ENCODE peak calls at places on chromosomes 3 and 15, in five cellular contexts. J is cardiac muscle cell, I is progenitor cell of endocrine pancreas, D is NB4, Y is B cell. Q is an unnamed sample.

GRCh38 chr3:191809326-191809949 is 348.5 kb downstream of the PYDC2 start:
- DNase-seq in J (no peak), I (no peak), D (no peak), Y (no peak), Q (peak; percentile 20)

GRCh38 chr3:136751259-136752045 is 726 bp downstream of the STAG1 start:
- DNase-seq in J (peak; percentile 88), I (peak; percentile 53), D (peak; percentile 91), Y (peak; percentile 67), Q (peak; percentile 87)

GRCh38 chr15:74489518-74490338 is 28.8 kb upstream of the UBL7 start:
- DNase-seq in J (peak; percentile 66), I (peak; percentile 54), D (peak; percentile 74), Y (peak; percentile 75), Q (peak; percentile 53)

GRCh38 chr3:86774082-86774691 is 216.8 kb downstream of the VGLL3 start:
- DNase-seq in J (peak; percentile 52), I (no peak), D (peak; percentile 40), Y (no peak), Q (peak; percentile 45)

GRCh38 chr3:121660356-121661171 is at the start of gene HCLS1:
- DNase-seq in J (no peak), I (no peak), D (peak; percentile 89), Y (peak; percentile 86), Q (no peak)

GRCh38 chr15:71753346-71753745 is 57.0 kb upstream of the NR2E3 start:
- DNase-seq in J (no peak), I (no peak), D (no peak), Y (no peak), Q (no peak)

GRCh38 chr3:69324362-69325025 is 61.4 kb downstream of the FRMD4B start:
- DNase-seq in J (peak; percentile 30), I (no peak), D (peak; percentile 67), Y (no peak), Q (peak; percentile 51)

GRCh38 chr15:31435256-31435781 is 108.7 kb downstream of the KLF13 start:
- DNase-seq in J (peak; percentile 91), I (peak; percentile 43), D (peak; percentile 96), Y (peak; percentile 86), Q (peak; percentile 89)

GRCh38 chr3:37876279-37876678 is 14.6 kb downstream of the CTDSPL start:
- DNase-seq in J (no peak), I (no peak), D (no peak), Y (no peak), Q (no peak)

GRCh38 chr3:135538123-135538522 is 427.4 kb upstream of the PPP2R3A start:
- DNase-seq in J (no peak), I (no peak), D (no peak), Y (no peak), Q (no peak)
- TF ChIP-seq CTCF in J (no peak), I (no peak), D (no peak), Y (no peak), Q (no peak)

DNA sequence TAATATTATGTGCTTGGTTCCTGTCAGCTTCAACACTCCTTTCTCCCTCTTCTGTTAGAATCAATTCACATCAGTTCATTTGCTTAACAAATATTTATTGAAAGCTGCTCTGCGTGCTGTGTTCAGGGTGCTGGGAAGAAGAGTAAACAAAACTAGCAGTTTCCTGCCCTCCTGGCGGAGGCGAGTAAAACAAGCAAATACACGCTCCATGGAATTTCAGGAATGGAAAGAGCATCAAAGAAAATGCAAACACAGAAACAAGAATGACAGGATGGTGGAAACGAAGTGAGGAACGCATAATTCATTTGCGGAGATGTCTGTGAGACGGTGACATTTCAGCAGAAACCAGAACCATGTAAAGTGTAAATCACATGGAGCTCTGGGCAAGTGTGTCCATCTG is 49.4 kb upstream of the SPTSSB start:
- DNase-seq in J (no peak), I (no peak), D (no peak), Y (no peak), Q (peak; percentile 60)
- TF ChIP-seq CTCF in J (no peak), I (peak; percentile 49), D (no peak), Y (no peak), Q (peak; percentile 8)

GRCh38 chr15:68510558-68510957 is 68.2 kb upstream of the CORO2B start:
- DNase-seq in J (no peak), I (no peak), D (peak; percentile 8), Y (no peak), Q (no peak)

GRCh38 chr15:68507447-68507846 is 71.3 kb upstream of the CORO2B start:
- DNase-seq in J (no peak), I (no peak), D (no peak), Y (no peak), Q (no peak)

GRCh38 chr15:68506071-68506470 is 72.7 kb upstream of the CORO2B start:
- DNase-seq in J (no peak), I (no peak), D (no peak), Y (no peak), Q (no peak)

GRCh38 chr15:68511073-68511991 is 67.5 kb upstream of the CORO2B start:
- DNase-seq in J (no peak), I (no peak), D (no peak), Y (no peak), Q (no peak)

DNA sequence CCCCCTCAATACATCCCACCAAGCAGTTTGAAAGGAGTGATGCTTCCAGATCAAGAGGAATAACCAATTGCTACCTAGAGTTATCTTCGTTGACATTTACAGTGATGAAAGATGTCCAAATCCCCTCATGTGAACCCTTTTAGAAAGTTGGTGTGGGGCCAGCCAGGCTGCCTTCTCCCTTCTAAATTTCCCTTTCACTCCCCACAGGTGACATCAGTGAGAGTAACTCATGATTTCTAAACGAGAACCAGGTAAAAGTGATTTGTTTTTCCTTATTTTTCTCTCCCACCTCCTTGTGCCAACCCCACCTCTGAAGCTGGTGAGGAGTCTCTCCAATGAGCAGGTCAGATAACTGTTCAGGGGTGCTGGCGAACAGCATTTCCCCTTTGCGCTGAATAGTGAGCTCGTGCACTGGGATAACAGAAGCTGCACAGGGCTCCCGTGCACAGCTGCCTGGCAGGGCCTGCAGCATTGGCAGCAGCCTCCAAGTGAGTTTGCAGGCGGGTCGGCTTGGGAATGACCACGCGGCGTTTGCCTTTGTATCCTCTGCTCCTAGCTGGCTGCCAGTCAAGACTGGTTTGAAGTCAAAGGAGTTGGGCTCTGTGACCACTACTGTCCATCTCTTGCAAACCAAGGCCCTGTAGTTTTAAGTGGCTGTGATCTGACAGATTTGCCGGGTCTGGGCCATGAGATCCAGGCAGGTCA is 70.2 kb upstream of the CORO2B start:
- DNase-seq in J (no peak), I (no peak), D (no peak), Y (no peak), Q (no peak)
- TF ChIP-seq CTCF in J (no peak), I (no peak), D (no peak), Y (no peak), Q (no peak)

GRCh38 chr3:61612211-61612995 is 51.0 kb downstream of the PTPRG start:
- DNase-seq in J (no peak), I (no peak), D (no peak), Y (no peak), Q (no peak)
- TF ChIP-seq CTCF in J (no peak), I (no peak), D (no peak), Y (no peak), Q (no peak)

GRCh38 chr15:47374222-47374621 is 343.1 kb upstream of the SEMA6D start:
- DNase-seq in J (peak; percentile 32), I (no peak), D (peak; percentile 3), Y (no peak), Q (peak; percentile 31)
- TF ChIP-seq CTCF in J (peak; percentile 56), I (peak; percentile 31), D (peak; percentile 34), Y (no peak), Q (peak; percentile 30)

GRCh38 chr15:19987389-19988048 is 554.1 kb downstream of the GOLGA6L6 start:
- DNase-seq in J (no peak), I (no peak), D (peak; percentile 47), Y (no peak), Q (no peak)
- TF ChIP-seq CTCF in J (no peak), I (no peak), D (peak; percentile 66), Y (no peak), Q (peak; percentile 53)

GRCh38 chr3:161443921-161444457 is 52.6 kb upstream of the OTOL1 start:
- DNase-seq in J (no peak), I (no peak), D (no peak), Y (no peak), Q (no peak)
- TF ChIP-seq CTCF in J (no peak), I (no peak), D (no peak), Y (no peak), Q (no peak)

GRCh38 chr3:173397161-173398110 is at the start of gene NLGN1:
- DNase-seq in J (peak; percentile 84), I (peak; percentile 38), D (no peak), Y (no peak), Q (no peak)
- TF ChIP-seq CTCF in J (peak; percentile 40), I (no peak), D (no peak), Y (no peak), Q (no peak)